ENCODE peak calls at places on chromosomes 1 and 21, in nine cellular contexts. One of them, this sample, is unnamed.

GRCh38 chr1:64934115-64934880 is 32.1 kb downstream of the JAK1 start:
- DNase-seq in lower lobe of right lung: no peak
- DNase-seq in upper lobe of left lung: peak; percentile 39
- DNase-seq in tibial artery: peak; percentile 41
- DNase-seq in RWPE1: peak; percentile 28
- DNase-seq in stomach: no peak
- DNase-seq in mammary epithelial cell: peak; percentile 55
- DNase-seq in cardiac muscle cell: peak; percentile 85
- DNase-seq in psoas muscle: peak; percentile 31
- DNase-seq in this sample: no peak

GRCh38 chr1:31750858-31751638 is 13.1 kb downstream of the ADGRB2 start:
- DNase-seq in cardiac muscle cell: peak; percentile 73
- DNase-seq in mammary epithelial cell: no peak
- DNase-seq in upper lobe of left lung: no peak
- DNase-seq in stomach: no peak
- DNase-seq in psoas muscle: no peak
- DNase-seq in RWPE1: no peak
- DNase-seq in tibial artery: no peak
- DNase-seq in lower lobe of right lung: no peak
- DNase-seq in this sample: no peak

GRCh38 chr1:53629101-53629691 is 109.8 kb downstream of the GLIS1 start:
- DNase-seq in RWPE1: no peak
- DNase-seq in psoas muscle: no peak
- DNase-seq in upper lobe of left lung: no peak
- DNase-seq in mammary epithelial cell: no peak
- DNase-seq in lower lobe of right lung: no peak
- DNase-seq in tibial artery: peak; percentile 8
- DNase-seq in stomach: peak; percentile 23
- DNase-seq in cardiac muscle cell: no peak
- DNase-seq in this sample: no peak

GRCh38 chr1:145979746-145980435 is 15.4 kb downstream of the POLR3GL start:
- DNase-seq in RWPE1: no peak
- DNase-seq in psoas muscle: peak; percentile 65
- DNase-seq in cardiac muscle cell: peak; percentile 62
- DNase-seq in mammary epithelial cell: no peak
- DNase-seq in stomach: peak; percentile 33
- DNase-seq in lower lobe of right lung: no peak
- DNase-seq in tibial artery: peak; percentile 62
- DNase-seq in upper lobe of left lung: peak; percentile 74
- DNase-seq in this sample: no peak

GRCh38 chr1:118429856-118430255 is 244.8 kb upstream of the SPAG17 start:
- DNase-seq in mammary epithelial cell: no peak
- DNase-seq in cardiac muscle cell: no peak
- DNase-seq in lower lobe of right lung: no peak
- DNase-seq in upper lobe of left lung: no peak
- DNase-seq in tibial artery: no peak
- DNase-seq in psoas muscle: no peak
- DNase-seq in RWPE1: no peak
- DNase-seq in stomach: no peak
- DNase-seq in this sample: no peak

GRCh38 chr1:150234647-150235435 is 1.1 kb downstream of the ANP32E start:
- DNase-seq in RWPE1: peak; percentile 79
- DNase-seq in lower lobe of right lung: peak; percentile 89
- DNase-seq in psoas muscle: peak; percentile 84
- DNase-seq in mammary epithelial cell: peak; percentile 85
- DNase-seq in cardiac muscle cell: peak; percentile 59
- DNase-seq in upper lobe of left lung: peak; percentile 90
- DNase-seq in stomach: peak; percentile 77
- DNase-seq in tibial artery: peak; percentile 81
- DNase-seq in this sample: peak; percentile 84

GRCh38 chr1:80083892-80084291 is 1077.4 kb upstream of the ADGRL4 start:
- DNase-seq in cardiac muscle cell: no peak
- DNase-seq in psoas muscle: no peak
- DNase-seq in stomach: no peak
- DNase-seq in tibial artery: no peak
- DNase-seq in upper lobe of left lung: no peak
- DNase-seq in lower lobe of right lung: no peak
- DNase-seq in RWPE1: no peak
- DNase-seq in mammary epithelial cell: no peak
- DNase-seq in this sample: no peak

GRCh38 chr1:20110679-20111078 is 8.7 kb downstream of the PLA2G2D start:
- DNase-seq in mammary epithelial cell: peak; percentile 98
- DNase-seq in tibial artery: peak; percentile 31
- DNase-seq in stomach: no peak
- DNase-seq in cardiac muscle cell: peak; percentile 94
- DNase-seq in lower lobe of right lung: no peak
- DNase-seq in RWPE1: peak; percentile 63
- DNase-seq in psoas muscle: no peak
- DNase-seq in upper lobe of left lung: no peak
- DNase-seq in this sample: peak; percentile 14

GRCh38 chr1:190474587-190475305 is 2.9 kb downstream of the BRINP3 start:
- DNase-seq in stomach: no peak
- DNase-seq in mammary epithelial cell: no peak
- DNase-seq in tibial artery: no peak
- DNase-seq in psoas muscle: no peak
- DNase-seq in upper lobe of left lung: no peak
- DNase-seq in RWPE1: no peak
- DNase-seq in lower lobe of right lung: no peak
- DNase-seq in cardiac muscle cell: peak; percentile 22
- DNase-seq in this sample: no peak

GRCh38 chr1:152013664-152014237 is 20.1 kb upstream of the S100A10 start:
- DNase-seq in RWPE1: no peak
- DNase-seq in cardiac muscle cell: peak; percentile 70
- DNase-seq in lower lobe of right lung: peak; percentile 65
- DNase-seq in upper lobe of left lung: peak; percentile 57
- DNase-seq in mammary epithelial cell: no peak
- DNase-seq in psoas muscle: no peak
- DNase-seq in stomach: peak; percentile 65
- DNase-seq in tibial artery: no peak
- DNase-seq in this sample: peak; percentile 65

GRCh38 chr1:43913666-43914325 is 19.8 kb upstream of the ARTN start:
- DNase-seq in psoas muscle: no peak
- DNase-seq in upper lobe of left lung: no peak
- DNase-seq in mammary epithelial cell: no peak
- DNase-seq in cardiac muscle cell: no peak
- DNase-seq in tibial artery: no peak
- DNase-seq in stomach: no peak
- DNase-seq in lower lobe of right lung: no peak
- DNase-seq in RWPE1: no peak
- DNase-seq in this sample: no peak

GRCh38 chr21:43703068-43703880 is 15.7 kb upstream of the PDXK start:
- DNase-seq in stomach: peak; percentile 80
- DNase-seq in tibial artery: no peak
- DNase-seq in psoas muscle: peak; percentile 46
- DNase-seq in cardiac muscle cell: peak; percentile 88
- DNase-seq in lower lobe of right lung: peak; percentile 72
- DNase-seq in RWPE1: no peak
- DNase-seq in mammary epithelial cell: no peak
- DNase-seq in upper lobe of left lung: peak; percentile 67
- DNase-seq in this sample: no peak

GRCh38 chr1:30475201-30475600 is 248.2 kb downstream of the MATN1 start:
- DNase-seq in upper lobe of left lung: no peak
- DNase-seq in cardiac muscle cell: no peak
- DNase-seq in mammary epithelial cell: no peak
- DNase-seq in stomach: peak; percentile 9
- DNase-seq in tibial artery: peak; percentile 7
- DNase-seq in lower lobe of right lung: no peak
- DNase-seq in psoas muscle: no peak
- DNase-seq in RWPE1: no peak
- DNase-seq in this sample: no peak

GRCh38 chr1:6082430-6082971 is 36.8 kb downstream of the KCNAB2 start:
- DNase-seq in cardiac muscle cell: peak; percentile 41
- DNase-seq in RWPE1: no peak
- DNase-seq in upper lobe of left lung: no peak
- DNase-seq in psoas muscle: peak; percentile 50
- DNase-seq in lower lobe of right lung: no peak
- DNase-seq in tibial artery: peak; percentile 69
- DNase-seq in stomach: no peak
- DNase-seq in mammary epithelial cell: no peak
- DNase-seq in this sample: no peak

GRCh38 chr1:161506336-161507223 is 1.3 kb downstream of the FCGR2A start:
- DNase-seq in mammary epithelial cell: no peak
- DNase-seq in upper lobe of left lung: peak; percentile 81
- DNase-seq in RWPE1: no peak
- DNase-seq in cardiac muscle cell: peak; percentile 60
- DNase-seq in psoas muscle: no peak
- DNase-seq in lower lobe of right lung: peak; percentile 73
- DNase-seq in stomach: no peak
- DNase-seq in tibial artery: peak; percentile 28
- DNase-seq in this sample: peak; percentile 70

GRCh38 chr1:174301295-174302077 is 142.2 kb downstream of the RABGAP1L start:
- DNase-seq in tibial artery: no peak
- DNase-seq in RWPE1: no peak
- DNase-seq in upper lobe of left lung: no peak
- DNase-seq in psoas muscle: no peak
- DNase-seq in lower lobe of right lung: no peak
- DNase-seq in cardiac muscle cell: no peak
- DNase-seq in stomach: no peak
- DNase-seq in mammary epithelial cell: no peak
- DNase-seq in this sample: no peak

GRCh38 chr1:208219659-208220282 is 24.4 kb downstream of the PLXNA2 start:
- DNase-seq in cardiac muscle cell: peak; percentile 80
- DNase-seq in lower lobe of right lung: peak; percentile 71
- DNase-seq in stomach: no peak
- DNase-seq in tibial artery: peak; percentile 66
- DNase-seq in upper lobe of left lung: peak; percentile 73
- DNase-seq in mammary epithelial cell: peak; percentile 92
- DNase-seq in RWPE1: peak; percentile 92
- DNase-seq in psoas muscle: peak; percentile 79
- DNase-seq in this sample: no peak
- H3K27ac ChIP-seq in cardiac muscle cell: peak overlapping the region; percentile 95
- H3K27ac ChIP-seq in lower lobe of right lung: peak overlapping the region; percentile 61
- H3K27ac ChIP-seq in stomach: peak overlapping the region; percentile 71
- H3K27ac ChIP-seq in tibial artery: peak overlapping the region; percentile 79
- H3K27ac ChIP-seq in upper lobe of left lung: peak overlapping the region; percentile 85
- H3K27ac ChIP-seq in mammary epithelial cell: peak overlapping the region; percentile 82
- H3K27ac ChIP-seq in RWPE1: peak overlapping the region; percentile 93
- H3K27ac ChIP-seq in psoas muscle: peak overlapping the region; percentile 79
- H3K27ac ChIP-seq in this sample: no peak overlapping the region

GRCh38 chr1:244075247-244075722 is 24.2 kb downstream of the ZBTB18 start:
- DNase-seq in lower lobe of right lung: no peak
- DNase-seq in mammary epithelial cell: no peak
- DNase-seq in psoas muscle: no peak
- DNase-seq in tibial artery: no peak
- DNase-seq in upper lobe of left lung: no peak
- DNase-seq in stomach: peak; percentile 15
- DNase-seq in RWPE1: no peak
- DNase-seq in cardiac muscle cell: no peak
- DNase-seq in this sample: no peak
- H3K27ac ChIP-seq in lower lobe of right lung: no peak overlapping the region
- H3K27ac ChIP-seq in mammary epithelial cell: no peak overlapping the region
- H3K27ac ChIP-seq in psoas muscle: no peak overlapping the region
- H3K27ac ChIP-seq in tibial artery: no peak overlapping the region
- H3K27ac ChIP-seq in upper lobe of left lung: no peak overlapping the region
- H3K27ac ChIP-seq in stomach: no peak overlapping the region
- H3K27ac ChIP-seq in RWPE1: no peak overlapping the region
- H3K27ac ChIP-seq in cardiac muscle cell: no peak overlapping the region
- H3K27ac ChIP-seq in this sample: no peak overlapping the region

GRCh38 chr1:222670110-222670509 is 42.2 kb downstream of the AIDA start:
- DNase-seq in mammary epithelial cell: no peak
- DNase-seq in lower lobe of right lung: no peak
- DNase-seq in upper lobe of left lung: no peak
- DNase-seq in tibial artery: no peak
- DNase-seq in cardiac muscle cell: no peak
- DNase-seq in stomach: no peak
- DNase-seq in psoas muscle: no peak
- DNase-seq in RWPE1: no peak
- DNase-seq in this sample: no peak

GRCh38 chr1:222663535-222663934 is 45.6 kb downstream of the MIA3 start:
- DNase-seq in mammary epithelial cell: no peak
- DNase-seq in cardiac muscle cell: no peak
- DNase-seq in tibial artery: no peak
- DNase-seq in upper lobe of left lung: no peak
- DNase-seq in psoas muscle: no peak
- DNase-seq in stomach: no peak
- DNase-seq in RWPE1: no peak
- DNase-seq in lower lobe of right lung: no peak
- DNase-seq in this sample: no peak

DNA sequence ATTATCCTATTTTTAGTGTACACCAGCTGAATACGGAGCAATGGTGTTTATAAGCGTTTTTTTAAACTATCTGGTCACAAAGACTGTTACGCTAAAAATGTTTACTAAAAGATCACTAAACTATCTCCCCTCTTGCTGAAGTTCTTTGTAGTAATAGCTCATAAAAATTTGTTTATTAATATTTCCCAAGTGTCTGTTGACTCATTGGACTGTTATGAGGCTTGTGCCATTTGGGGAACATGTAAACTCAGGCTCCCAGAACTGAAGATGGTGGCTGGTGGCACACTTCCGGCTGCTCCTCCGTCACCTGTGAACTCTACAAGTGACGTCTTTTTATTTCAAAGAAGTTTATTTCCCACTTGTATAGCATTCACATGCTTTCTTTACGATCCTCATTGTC is 46.3 kb downstream of the AIDA start:
- DNase-seq in lower lobe of right lung: no peak
- DNase-seq in tibial artery: no peak
- DNase-seq in RWPE1: no peak
- DNase-seq in upper lobe of left lung: no peak
- DNase-seq in mammary epithelial cell: no peak
- DNase-seq in psoas muscle: no peak
- DNase-seq in stomach: no peak
- DNase-seq in cardiac muscle cell: no peak
- DNase-seq in this sample: no peak
- H3K27ac ChIP-seq in lower lobe of right lung: no peak overlapping the region
- H3K27ac ChIP-seq in tibial artery: no peak overlapping the region
- H3K27ac ChIP-seq in RWPE1: no peak overlapping the region
- H3K27ac ChIP-seq in upper lobe of left lung: no peak overlapping the region
- H3K27ac ChIP-seq in mammary epithelial cell: no peak overlapping the region
- H3K27ac ChIP-seq in psoas muscle: no peak overlapping the region
- H3K27ac ChIP-seq in stomach: no peak overlapping the region
- H3K27ac ChIP-seq in cardiac muscle cell: no peak overlapping the region
- H3K27ac ChIP-seq in this sample: no peak overlapping the region

GRCh38 chr1:179921472-179921871 is 33.1 kb upstream of the CEP350 start:
- DNase-seq in cardiac muscle cell: peak; percentile 15
- DNase-seq in upper lobe of left lung: no peak
- DNase-seq in stomach: no peak
- DNase-seq in lower lobe of right lung: no peak
- DNase-seq in RWPE1: no peak
- DNase-seq in tibial artery: no peak
- DNase-seq in psoas muscle: no peak
- DNase-seq in mammary epithelial cell: no peak
- DNase-seq in this sample: no peak
- H3K27ac ChIP-seq in cardiac muscle cell: no peak overlapping the region
- H3K27ac ChIP-seq in upper lobe of left lung: no peak overlapping the region
- H3K27ac ChIP-seq in stomach: no peak overlapping the region
- H3K27ac ChIP-seq in lower lobe of right lung: no peak overlapping the region
- H3K27ac ChIP-seq in RWPE1: no peak overlapping the region
- H3K27ac ChIP-seq in tibial artery: no peak overlapping the region
- H3K27ac ChIP-seq in psoas muscle: no peak overlapping the region
- H3K27ac ChIP-seq in mammary epithelial cell: no peak overlapping the region
- H3K27ac ChIP-seq in this sample: no peak overlapping the region

This sample was measured in right lobe of liver.